ENCODE peak calls at places on chromosomes 2 and 18, in ten cellular contexts. H is T-cell; M is psoas muscle; D is neural crest cell; R is vagina; Y is non-pigmented ciliary epithelial cell; N is stromal cell of bone marrow; L is CD4-positive, CD25-positive, alpha-beta regulatory T cell; C is stimulated activated CD4-positive, alpha-beta T cell treated with anti-CD3 and anti-CD28 coated beads, Interleukin-1b, Interleukin-23, amount 100 ng/mL, for 24 hours; E is HuH-7. I is an unnamed sample.
A peak's percentile ranks its signal among the peaks of the same experiment; 100 is the strongest.

GRCh38 chr18:7158201-7158600 is 40.6 kb upstream of the LAMA1 start:
- DNase-seq in H (no peak), M (no peak), D (no peak), R (no peak), Y (peak; percentile 44), N (no peak), L (no peak), C (no peak), E (no peak), I (peak; percentile 53)

GRCh38 chr2:160062283-160063005 is at the start of gene PLA2R1:
- DNase-seq in H (no peak), M (peak; percentile 56), D (peak; percentile 21), R (no peak), Y (no peak), N (no peak), L (no peak), C (no peak), E (peak; percentile 51), I (no peak)

GRCh38 chr18:77433076-77433475 is 183.4 kb downstream of the GALR1 start:
- DNase-seq in H (no peak), M (no peak), D (no peak), R (no peak), Y (no peak), N (no peak), L (no peak), C (no peak), E (no peak), I (no peak)

GRCh38 chr2:129883121-129883520 is 96.3 kb upstream of the RAB6C start:
- DNase-seq in H (no peak), M (no peak), D (no peak), R (peak; percentile 64), Y (no peak), N (no peak), L (no peak), C (no peak), E (no peak), I (no peak)

GRCh38 chr2:241184901-241185300 is 3.6 kb upstream of the ANO7 start:
- DNase-seq in H (no peak), M (no peak), D (no peak), R (no peak), Y (no peak), N (peak; percentile 3), L (no peak), C (no peak), E (no peak), I (no peak)

GRCh38 chr2:227234432-227234831 is 70.0 kb downstream of the COL4A3 start:
- DNase-seq in H (no peak), M (no peak), D (no peak), R (no peak), Y (no peak), N (no peak), L (no peak), C (no peak), E (no peak), I (no peak)

GRCh38 chr2:176493909-176494308 is 224.7 kb downstream of the MTX2 start:
- DNase-seq in H (no peak), M (no peak), D (no peak), R (no peak), Y (no peak), N (no peak), L (no peak), C (no peak), E (no peak), I (no peak)

GRCh38 chr2:230326453-230327417 is at the start of gene SP140L:
- DNase-seq in H (peak; percentile 79), M (peak; percentile 70), D (no peak), R (no peak), Y (no peak), N (peak; percentile 72), L (peak; percentile 72), C (peak; percentile 58), E (peak; percentile 25), I (peak; percentile 72)

GRCh38 chr2:5035134-5035533 is 657.0 kb upstream of the SOX11 start:
- DNase-seq in H (no peak), M (no peak), D (no peak), R (no peak), Y (no peak), N (no peak), L (no peak), C (no peak), E (no peak), I (no peak)

GRCh38 chr2:224008702-224009261 is 30.3 kb downstream of the SERPINE2 start:
- DNase-seq in H (no peak), M (no peak), D (no peak), R (no peak), Y (no peak), N (no peak), L (no peak), C (no peak), E (peak; percentile 67), I (no peak)

GRCh38 chr2:62505109-62505508 is 886 bp downstream of the TMEM17 start:
- DNase-seq in H (no peak), M (no peak), D (no peak), R (no peak), Y (no peak), N (no peak), L (no peak), C (no peak), E (no peak), I (no peak)

GRCh38 chr2:209208211-209208610 is 215.6 kb upstream of the MAP2 start:
- DNase-seq in H (no peak), M (peak; percentile 14), D (peak; percentile 2), R (no peak), Y (no peak), N (no peak), L (no peak), C (no peak), E (peak; percentile 12), I (no peak)

GRCh38 chr2:29295843-29296242 is 180.6 kb downstream of the CLIP4 start:
- DNase-seq in H (no peak), M (no peak), D (peak; percentile 12), R (no peak), Y (no peak), N (no peak), L (no peak), C (no peak), E (no peak), I (no peak)

GRCh38 chr2:69097908-69098655 is 85.1 kb downstream of the ANTXR1 start:
- DNase-seq in H (no peak), M (no peak), D (no peak), R (no peak), Y (no peak), N (no peak), L (no peak), C (no peak), E (no peak), I (no peak)

GRCh38 chr2:159650574-159650973 is 34.2 kb upstream of the BAZ2B start:
- DNase-seq in H (no peak), M (no peak), D (no peak), R (no peak), Y (no peak), N (no peak), L (no peak), C (no peak), E (no peak), I (no peak)

GRCh38 chr2:176565641-176566323 is 296.5 kb downstream of the MTX2 start:
- DNase-seq in H (no peak), M (peak; percentile 17), D (no peak), R (no peak), Y (no peak), N (no peak), L (no peak), C (no peak), E (peak; percentile 30), I (no peak)

GRCh38 chr2:100733344-100734187 is 86.4 kb upstream of the NPAS2 start:
- DNase-seq in H (no peak), M (peak; percentile 74), D (no peak), R (no peak), Y (no peak), N (no peak), L (no peak), C (no peak), E (peak; percentile 44), I (no peak)

GRCh38 chr18:26488417-26489009 is 59.8 kb downstream of the KCTD1 start:
- DNase-seq in H (no peak), M (no peak), D (no peak), R (no peak), Y (no peak), N (no peak), L (no peak), C (no peak), E (no peak), I (peak; percentile 74)

GRCh38 chr2:216535454-216535995 is 36.9 kb downstream of the RPL37A start:
- DNase-seq in H (no peak), M (peak; percentile 56), D (no peak), R (peak; percentile 98), Y (peak; percentile 95), N (peak; percentile 73), L (no peak), C (no peak), E (no peak), I (no peak)

GRCh38 chr2:7900593-7900992 is 781.3 kb upstream of the ID2 start:
- DNase-seq in H (no peak), M (no peak), D (no peak), R (no peak), Y (no peak), N (no peak), L (no peak), C (no peak), E (no peak), I (peak; percentile 3)

GRCh38 chr2:213640742-213641425 is 356.6 kb downstream of the SPAG16 start:
- DNase-seq in H (no peak), M (no peak), D (no peak), R (no peak), Y (no peak), N (no peak), L (no peak), C (no peak), E (no peak), I (peak; percentile 20)

GRCh38 chr2:57156231-57156924 is 890.2 kb upstream of the VRK2 start:
- DNase-seq in H (no peak), M (no peak), D (no peak), R (no peak), Y (no peak), N (no peak), L (no peak), C (no peak), E (no peak), I (no peak)

GRCh38 chr18:5894613-5895299 is 566 bp downstream of the TMEM200C start:
- DNase-seq in H (no peak), M (peak; percentile 14), D (peak; percentile 41), R (no peak), Y (no peak), N (no peak), L (no peak), C (no peak), E (no peak), I (no peak)

GRCh38 chr2:177516786-177517544 is 124.4 kb downstream of the AGPS start:
- DNase-seq in H (no peak), M (no peak), D (no peak), R (no peak), Y (no peak), N (no peak), L (no peak), C (no peak), E (no peak), I (no peak)

GRCh38 chr2:35067420-35067819 is 1288.2 kb upstream of the CRIM1 start:
- DNase-seq in H (no peak), M (no peak), D (no peak), R (no peak), Y (no peak), N (no peak), L (no peak), C (no peak), E (no peak), I (no peak)

I was measured in foreskin keratinocyte.